ENCODE peak calls at places on chromosomes 5 and 9, in nine cellular contexts. O, Y, R, U, V, Q, E, J and X are unnamed samples.

GRCh38 chr5:171295299-171295698 is 13.7 kb upstream of the TLX3 start:
- DNase-seq in V (no peak), E (no peak), R (no peak), J (no peak), Y (no peak), O (no peak), U (no peak), Q (no peak), X (no peak)

GRCh38 chr9:133467101-133467500 is 7.3 kb downstream of the CACFD1 start:
- DNase-seq in E (no peak), Y (no peak), Q (no peak), U (no peak), R (no peak), O (no peak), J (no peak), V (no peak), X (no peak)

GRCh38 chr5:161314033-161314432 is 232.5 kb downstream of the GABRB2 start:
- DNase-seq in R (no peak), U (no peak), V (no peak), O (no peak), J (no peak), E (no peak), Y (no peak), Q (no peak), X (no peak)

GRCh38 chr5:141878186-141878770 is at the start of gene PCDH1:
- DNase-seq in R (peak; percentile 36), V (peak; percentile 62), Q (no peak), E (peak; percentile 50), Y (no peak), U (no peak), O (no peak), J (peak; percentile 77), X (peak; percentile 92)

GRCh38 chr5:157828031-157828948 is 30.7 kb downstream of the CLINT1 start:
- DNase-seq in R (no peak), J (no peak), Y (no peak), O (no peak), U (no peak), V (no peak), E (no peak), Q (no peak), X (no peak)

GRCh38 chr9:99430301-99430700 is 208.2 kb downstream of the SEC61B start:
- DNase-seq in Y (no peak), R (no peak), U (no peak), Q (no peak), E (no peak), J (no peak), O (no peak), V (no peak), X (peak; percentile 77)

GRCh38 chr5:159343295-159344094 is 13.2 kb upstream of the IL12B start:
- DNase-seq in Q (no peak), U (no peak), R (no peak), Y (no peak), O (peak; percentile 43), V (no peak), J (no peak), E (no peak), X (peak; percentile 11)

GRCh38 chr9:108963459-108964143 is 29.4 kb downstream of the ABITRAM start:
- DNase-seq in U (no peak), V (no peak), Y (no peak), E (no peak), R (no peak), Q (no peak), O (no peak), J (no peak), X (no peak)

GRCh38 chr5:111929261-111929660 is 172.3 kb upstream of the NREP start:
- DNase-seq in R (no peak), U (no peak), E (no peak), V (no peak), Q (no peak), J (no peak), Y (no peak), O (no peak), X (no peak)

GRCh38 chr9:76610009-76610352 is 151.0 kb downstream of the GCNT1 start:
- DNase-seq in J (peak; percentile 67), R (no peak), Y (peak; percentile 54), Q (no peak), U (no peak), O (no peak), E (no peak), V (peak; percentile 51), X (peak; percentile 52)

GRCh38 chr5:159403906-159404641 is 73.8 kb upstream of the IL12B start:
- DNase-seq in R (no peak), O (no peak), Y (no peak), Q (peak; percentile 15), J (no peak), V (no peak), U (no peak), E (no peak), X (no peak)

GRCh38 chr9:93680445-93681315 is 104.3 kb downstream of the PHF2 start:
- DNase-seq in R (peak; percentile 9), U (no peak), V (peak; percentile 44), O (no peak), Q (no peak), E (peak; percentile 5), Y (no peak), J (peak; percentile 62), X (no peak)

GRCh38 chr5:126023894-126024575 is 399.2 kb upstream of the GRAMD2B start:
- DNase-seq in E (no peak), Y (no peak), V (no peak), Q (no peak), O (no peak), R (no peak), U (no peak), J (no peak), X (peak; percentile 23)

GRCh38 chr5:60382761-60383160 is 317.2 kb downstream of the DEPDC1B start:
- DNase-seq in U (no peak), R (no peak), O (peak; percentile 68), Q (no peak), E (no peak), Y (no peak), J (no peak), V (no peak), X (no peak)

GRCh38 chr9:136120119-136120393 is 1.4 kb upstream of the TMEM250 start:
- DNase-seq in U (no peak), R (no peak), Q (no peak), O (no peak), E (no peak), Y (no peak), J (no peak), V (no peak), X (no peak)

GRCh38 chr5:14417232-14417730 is 164.3 kb upstream of the OTULINL start:
- DNase-seq in E (no peak), J (no peak), U (no peak), O (no peak), V (no peak), Q (no peak), Y (peak; percentile 69), R (no peak), X (peak; percentile 89)

GRCh38 chr9:121735792-121736130 is 84.3 kb downstream of the DAB2IP start:
- DNase-seq in O (no peak), U (no peak), Q (no peak), Y (no peak), E (no peak), V (no peak), R (no peak), J (no peak), X (no peak)

GRCh38 chr9:131738838-131739191 is 1.1 kb downstream of the RAPGEF1 start:
- DNase-seq in E (no peak), Q (no peak), J (no peak), R (peak; percentile 23), O (no peak), U (no peak), V (peak; percentile 71), Y (no peak), X (peak; percentile 85)

GRCh38 chr5:52692618-52693017 is 95.1 kb upstream of the ITGA1 start:
- DNase-seq in O (no peak), U (no peak), J (no peak), R (no peak), Y (no peak), V (no peak), Q (no peak), E (no peak), X (no peak)